ENCODE peak calls at places on chromosomes 16 and 17, in five cellular contexts. R is breast epithelium; W is CD4-positive, CD25-positive, alpha-beta regulatory T cell; U is aorta; O is esophagus squamous epithelium. A is an unnamed sample.

GRCh38 chr16:66451548-66451947 is 24.5 kb downstream of the BEAN1 start:
- DNase-seq in U (no peak), R (no peak), W (no peak), O (no peak), A (no peak)

GRCh38 chr16:52529226-52529625 is 17.7 kb downstream of the TOX3 start:
- DNase-seq in R (no peak), U (no peak), W (no peak), O (no peak), A (no peak)

GRCh38 chr17:41928693-41929251 is 1.6 kb upstream of the ODAD4 start:
- DNase-seq in U (no peak), O (no peak), W (peak; percentile 15), R (no peak), A (no peak)

GRCh38 chr17:75343007-75343406 is 53.8 kb upstream of the SLC25A19 start:
- DNase-seq in O (no peak), R (no peak), U (no peak), W (no peak), A (no peak)

GRCh38 chr17:39848600-39848999 is 15.5 kb downstream of the IKZF3 start:
- DNase-seq in R (no peak), W (no peak), O (no peak), U (no peak), A (no peak)

GRCh38 chr16:17070882-17071592 is 399.7 kb downstream of the XYLT1 start:
- DNase-seq in O (peak; percentile 18), R (no peak), U (peak; percentile 56), W (peak; percentile 82), A (peak; percentile 32)

GRCh38 chr17:35569405-35569804 is 8.8 kb upstream of the SLFN14 start:
- DNase-seq in O (no peak), W (no peak), U (no peak), R (no peak), A (no peak)

GRCh38 chr16:85157813-85158701 is 45.8 kb upstream of the CIBAR2 start:
- DNase-seq in O (no peak), R (no peak), W (peak; percentile 63), U (no peak), A (no peak)

GRCh38 chr16:78537511-78537910 is 438.1 kb downstream of the WWOX start:
- DNase-seq in O (no peak), W (no peak), U (no peak), R (no peak), A (no peak)

GRCh38 chr17:16379654-16380053 is 1.2 kb upstream of the UBB start:
- DNase-seq in W (no peak), O (no peak), U (no peak), R (no peak), A (no peak)
- H3K27ac ChIP-seq in W (no peak overlapping the region), O (peak overlapping the region; percentile 99), U (no peak overlapping the region), R (peak overlapping the region; percentile 96), A (peak overlapping the region; percentile 36)

DNA sequence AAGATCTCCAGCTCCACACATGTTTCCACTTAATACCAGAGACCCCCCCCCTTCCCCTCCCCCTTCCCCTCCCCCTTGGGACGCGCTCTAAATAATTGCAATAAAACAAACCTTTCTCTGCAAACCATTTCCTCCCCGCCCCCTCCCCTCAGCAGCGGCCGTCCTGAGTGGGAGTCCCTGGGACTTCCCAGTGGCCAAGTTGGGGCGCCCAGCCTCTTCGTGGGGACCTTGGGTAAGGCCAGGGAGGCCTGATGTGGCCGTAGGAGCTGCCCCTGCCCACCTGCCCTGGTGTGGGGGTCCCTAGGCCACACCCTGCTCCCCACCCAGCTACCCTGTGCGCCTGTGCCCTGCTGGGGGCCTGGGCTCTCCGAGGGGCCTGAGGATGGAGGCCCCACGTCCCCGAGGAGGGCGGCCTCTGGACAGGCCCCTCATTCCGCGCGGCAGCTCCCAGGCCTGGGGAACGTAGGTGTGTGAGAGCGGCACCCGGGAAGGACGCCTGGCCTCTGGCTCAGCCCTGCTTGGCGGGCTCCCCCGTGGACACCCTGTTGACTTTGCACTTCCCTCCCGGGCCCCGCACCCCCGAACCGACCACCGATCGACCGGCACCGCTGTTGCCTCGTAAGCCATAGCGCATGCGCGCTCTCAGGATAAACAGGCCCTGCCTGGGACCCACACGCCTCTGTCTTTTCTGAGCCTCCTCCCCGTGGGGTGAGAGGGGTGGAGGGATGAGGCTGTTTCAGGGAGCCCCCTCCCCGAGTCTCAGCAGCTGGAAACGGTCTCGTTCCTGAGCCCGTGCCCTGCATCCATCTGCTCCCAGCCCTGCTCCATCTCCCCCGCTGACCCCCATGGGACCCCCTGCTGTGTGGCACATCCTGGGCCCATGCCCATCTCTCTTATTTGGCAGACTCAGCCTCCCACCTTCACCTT is 9.0 kb downstream of the NTHL1 start:
- DNase-seq in O (no peak), U (no peak), W (no peak), R (no peak), A (no peak)
- H3K27ac ChIP-seq in O (peak overlapping the region; percentile 84), U (peak overlapping the region; percentile 6), W (no peak overlapping the region), R (peak overlapping the region; percentile 92), A (peak overlapping the region; percentile 44)

GRCh38 chr17:17391575-17392370 is 85.0 kb upstream of the MED9 start:
- DNase-seq in U (no peak), R (no peak), W (peak; percentile 61), O (no peak), A (no peak)
- H3K27ac ChIP-seq in U (no peak overlapping the region), R (no peak overlapping the region), W (no peak overlapping the region), O (no peak overlapping the region), A (no peak overlapping the region)

GRCh38 chr17:74231846-74232713 is 18.7 kb downstream of the TTYH2 start:
- DNase-seq in W (no peak), R (no peak), O (no peak), U (no peak), A (no peak)

GRCh38 chr17:74235040-74235581 is 21.7 kb downstream of the TTYH2 start:
- DNase-seq in O (no peak), U (no peak), W (no peak), R (no peak), A (peak; percentile 29)

GRCh38 chr17:74234482-74234881 is 21.1 kb downstream of the TTYH2 start:
- DNase-seq in W (no peak), O (no peak), R (no peak), U (no peak), A (no peak)

GRCh38 chr17:74230896-74231295 is 17.5 kb downstream of the TTYH2 start:
- DNase-seq in R (no peak), W (no peak), U (no peak), O (no peak), A (no peak)

DNA sequence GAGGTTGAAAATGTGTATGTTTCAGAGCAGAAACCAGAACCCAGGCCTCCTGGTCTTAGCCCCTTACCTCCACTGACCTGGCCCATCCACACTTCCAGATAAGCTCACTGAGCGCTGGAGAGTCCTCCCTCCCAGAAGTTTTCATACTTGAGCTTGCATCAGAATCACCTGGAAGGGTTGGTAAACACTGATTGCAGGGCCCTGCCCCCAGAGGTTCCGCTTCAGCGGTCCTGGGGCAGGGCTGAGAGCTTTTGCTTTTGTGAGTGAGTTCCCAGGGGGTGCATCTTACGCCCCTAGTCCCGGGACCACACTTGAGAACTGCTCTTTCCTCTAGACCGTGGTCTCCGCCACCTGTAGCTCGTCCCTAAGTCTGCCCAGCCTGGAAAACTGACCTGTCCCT is 20.6 kb downstream of the TTYH2 start:
- DNase-seq in W (no peak), R (no peak), U (no peak), O (no peak), A (no peak)
- H3K27ac ChIP-seq in W (no peak overlapping the region), R (no peak overlapping the region), U (no peak overlapping the region), O (no peak overlapping the region), A (peak overlapping the region; percentile 97)

GRCh38 chr17:63249256-63250006 is 196.7 kb downstream of the CYB561 start:
- DNase-seq in U (no peak), R (no peak), W (no peak), O (no peak), A (no peak)
- H3K27ac ChIP-seq in U (no peak overlapping the region), R (no peak overlapping the region), W (no peak overlapping the region), O (no peak overlapping the region), A (no peak overlapping the region)

GRCh38 chr17:62860962-62861873 is 53.1 kb upstream of the MARCHF10 start:
- DNase-seq in W (no peak), U (no peak), R (no peak), O (no peak), A (no peak)
- H3K27ac ChIP-seq in W (no peak overlapping the region), U (no peak overlapping the region), R (no peak overlapping the region), O (no peak overlapping the region), A (no peak overlapping the region)

DNA sequence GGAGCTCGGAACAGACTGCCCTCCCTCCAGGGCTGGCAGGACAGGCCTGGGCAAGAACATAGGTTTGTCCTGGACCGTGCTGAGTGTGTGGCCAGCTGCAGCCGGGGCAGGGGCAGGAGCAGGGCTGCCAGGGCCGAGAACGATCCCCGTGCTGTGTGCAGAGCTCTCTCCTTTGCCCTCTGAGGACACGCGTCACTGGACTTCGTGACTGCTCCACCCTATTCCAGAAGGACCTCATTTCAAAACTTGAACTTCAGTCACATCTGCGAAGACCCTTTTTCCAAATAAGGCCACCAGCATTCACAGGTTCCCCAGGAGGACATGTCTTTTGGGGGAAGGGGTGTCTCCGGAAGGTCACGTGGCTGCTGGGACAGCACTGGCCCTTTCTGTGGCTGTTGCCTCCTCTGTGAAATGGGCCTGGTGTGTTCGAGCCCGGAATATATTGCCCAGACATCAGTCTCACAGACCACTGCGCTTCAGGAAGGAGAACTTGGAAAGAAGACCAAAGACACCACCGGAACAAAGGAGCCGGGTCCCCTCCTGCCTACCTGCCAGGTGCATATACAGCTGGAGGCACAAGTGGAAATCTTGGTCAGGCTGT is 27.6 kb downstream of the SLC7A5 start:
- DNase-seq in R (no peak), O (no peak), U (no peak), W (no peak), A (no peak)
- H3K27ac ChIP-seq in R (no peak overlapping the region), O (peak overlapping the region; percentile 83), U (no peak overlapping the region), W (no peak overlapping the region), A (no peak overlapping the region)

GRCh38 chr17:68135141-68135887 is 99.8 kb downstream of the KPNA2 start:
- DNase-seq in U (peak; percentile 47), O (no peak), W (no peak), R (no peak), A (no peak)

GRCh38 chr17:68134046-68134637 is 98.6 kb downstream of the KPNA2 start:
- DNase-seq in R (no peak), O (no peak), W (no peak), U (no peak), A (no peak)

GRCh38 chr17:68134731-68135130 is 99.2 kb downstream of the KPNA2 start:
- DNase-seq in R (no peak), W (no peak), U (no peak), O (no peak), A (no peak)

GRCh38 chr17:68131456-68131855 is 95.9 kb downstream of the KPNA2 start:
- DNase-seq in U (no peak), R (no peak), W (no peak), O (no peak), A (no peak)

DNA sequence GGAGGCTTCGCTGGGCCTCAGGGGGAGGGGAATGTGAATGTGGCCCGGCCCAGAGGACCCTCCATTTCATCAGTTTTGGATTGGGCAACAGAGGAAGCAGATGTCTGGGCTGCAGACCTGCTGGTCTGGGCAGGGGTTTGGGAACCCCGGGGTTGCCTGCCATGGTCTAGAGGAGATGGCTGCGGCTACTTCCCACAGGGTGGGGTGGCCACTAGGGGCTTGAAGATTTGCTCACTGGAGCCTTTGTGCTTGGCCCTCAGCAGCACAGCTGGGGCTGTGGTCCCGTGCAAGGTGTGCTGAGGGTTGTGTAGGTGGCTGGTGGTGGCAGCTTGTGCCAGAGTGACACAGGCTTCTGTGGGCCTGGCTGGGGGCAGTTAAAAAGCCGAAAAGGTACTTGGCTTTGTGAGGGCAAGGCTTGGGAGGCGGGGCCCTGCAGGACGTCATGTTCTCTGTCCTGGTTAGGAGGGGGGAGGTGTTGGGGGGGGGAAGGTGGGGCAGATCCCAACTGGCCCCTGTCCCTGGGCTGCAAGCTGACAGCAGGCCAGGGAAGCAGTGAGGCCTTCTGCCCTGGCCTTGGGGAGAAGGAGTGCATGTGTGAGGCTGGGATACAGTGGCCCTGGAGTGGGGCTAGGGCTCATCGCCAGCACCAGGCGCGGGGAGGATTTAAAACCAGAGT is 98.0 kb downstream of the KPNA2 start:
- DNase-seq in U (no peak), O (no peak), R (no peak), W (no peak), A (no peak)
- H3K27ac ChIP-seq in U (no peak overlapping the region), O (no peak overlapping the region), R (no peak overlapping the region), W (no peak overlapping the region), A (no peak overlapping the region)